ENCODE peak calls at places on chromosomes 11 and 22, in eight cellular contexts. One of them, this sample, is unnamed.

GRCh38 chr11:120354068-120354467 is 17.9 kb downstream of the ARHGEF12 start:
- DNase-seq in KG1: no peak
- DNase-seq in CD4-positive, CD25-positive, alpha-beta regulatory T cell: no peak
- DNase-seq in NCI-H1436: no peak
- DNase-seq in HCT116: no peak
- DNase-seq in stimulated activated CD4-positive, alpha-beta T cell treated with anti-CD3 and anti-CD28 coated beads, Interleukin-4, amount 100 ng/mL, for 1 hour: no peak
- DNase-seq in neural progenitor cell: no peak
- DNase-seq in stimulated activated naive CD4-positive, alpha-beta T cell treated with Interleukin-2 at 50 U/mL for 16 hours: no peak
- DNase-seq in this sample: no peak

GRCh38 chr11:975824-976223 is 50.2 kb downstream of the AP2A2 start:
- DNase-seq in CD4-positive, CD25-positive, alpha-beta regulatory T cell: peak
- DNase-seq in neural progenitor cell: peak
- DNase-seq in HCT116: no peak
- DNase-seq in stimulated activated CD4-positive, alpha-beta T cell treated with anti-CD3 and anti-CD28 coated beads, Interleukin-4, amount 100 ng/mL, for 1 hour: no peak
- DNase-seq in stimulated activated naive CD4-positive, alpha-beta T cell treated with Interleukin-2 at 50 U/mL for 16 hours: no peak
- DNase-seq in KG1: no peak
- DNase-seq in NCI-H1436: no peak
- DNase-seq in this sample: no peak

GRCh38 chr11:65487467-65488272 is 11.2 kb upstream of the MALAT1 start:
- DNase-seq in stimulated activated naive CD4-positive, alpha-beta T cell treated with Interleukin-2 at 50 U/mL for 16 hours: no peak
- DNase-seq in stimulated activated CD4-positive, alpha-beta T cell treated with anti-CD3 and anti-CD28 coated beads, Interleukin-4, amount 100 ng/mL, for 1 hour: no peak
- DNase-seq in CD4-positive, CD25-positive, alpha-beta regulatory T cell: no peak
- DNase-seq in neural progenitor cell: peak
- DNase-seq in HCT116: peak
- DNase-seq in KG1: no peak
- DNase-seq in NCI-H1436: peak
- DNase-seq in this sample: peak

GRCh38 chr11:131504199-131504949 is 134.0 kb downstream of the NTM start:
- DNase-seq in stimulated activated naive CD4-positive, alpha-beta T cell treated with Interleukin-2 at 50 U/mL for 16 hours: no peak
- DNase-seq in stimulated activated CD4-positive, alpha-beta T cell treated with anti-CD3 and anti-CD28 coated beads, Interleukin-4, amount 100 ng/mL, for 1 hour: no peak
- DNase-seq in CD4-positive, CD25-positive, alpha-beta regulatory T cell: no peak
- DNase-seq in HCT116: no peak
- DNase-seq in KG1: no peak
- DNase-seq in neural progenitor cell: peak
- DNase-seq in NCI-H1436: no peak
- DNase-seq in this sample: no peak

GRCh38 chr22:38755911-38756532 is at the start of gene SUN2:
- DNase-seq in neural progenitor cell: peak
- DNase-seq in stimulated activated CD4-positive, alpha-beta T cell treated with anti-CD3 and anti-CD28 coated beads, Interleukin-4, amount 100 ng/mL, for 1 hour: peak
- DNase-seq in stimulated activated naive CD4-positive, alpha-beta T cell treated with Interleukin-2 at 50 U/mL for 16 hours: peak
- DNase-seq in CD4-positive, CD25-positive, alpha-beta regulatory T cell: peak
- DNase-seq in HCT116: no peak
- DNase-seq in NCI-H1436: peak
- DNase-seq in KG1: peak
- DNase-seq in this sample: peak

GRCh38 chr22:20591660-20592310 is 84.4 kb downstream of the MED15 start:
- DNase-seq in stimulated activated CD4-positive, alpha-beta T cell treated with anti-CD3 and anti-CD28 coated beads, Interleukin-4, amount 100 ng/mL, for 1 hour: no peak
- DNase-seq in KG1: no peak
- DNase-seq in NCI-H1436: peak
- DNase-seq in stimulated activated naive CD4-positive, alpha-beta T cell treated with Interleukin-2 at 50 U/mL for 16 hours: no peak
- DNase-seq in CD4-positive, CD25-positive, alpha-beta regulatory T cell: no peak
- DNase-seq in neural progenitor cell: peak
- DNase-seq in HCT116: peak
- DNase-seq in this sample: no peak

GRCh38 chr11:60786811-60787567 is 1.9 kb downstream of the MS4A10 start:
- DNase-seq in NCI-H1436: no peak
- DNase-seq in neural progenitor cell: no peak
- DNase-seq in CD4-positive, CD25-positive, alpha-beta regulatory T cell: no peak
- DNase-seq in HCT116: no peak
- DNase-seq in stimulated activated naive CD4-positive, alpha-beta T cell treated with Interleukin-2 at 50 U/mL for 16 hours: no peak
- DNase-seq in KG1: no peak
- DNase-seq in stimulated activated CD4-positive, alpha-beta T cell treated with anti-CD3 and anti-CD28 coated beads, Interleukin-4, amount 100 ng/mL, for 1 hour: no peak
- DNase-seq in this sample: no peak

GRCh38 chr11:57439786-57440185 is 12.9 kb upstream of the SLC43A3 start:
- DNase-seq in HCT116: no peak
- DNase-seq in stimulated activated CD4-positive, alpha-beta T cell treated with anti-CD3 and anti-CD28 coated beads, Interleukin-4, amount 100 ng/mL, for 1 hour: no peak
- DNase-seq in KG1: no peak
- DNase-seq in NCI-H1436: no peak
- DNase-seq in stimulated activated naive CD4-positive, alpha-beta T cell treated with Interleukin-2 at 50 U/mL for 16 hours: no peak
- DNase-seq in CD4-positive, CD25-positive, alpha-beta regulatory T cell: no peak
- DNase-seq in neural progenitor cell: no peak
- DNase-seq in this sample: no peak

GRCh38 chr11:5684627-5685362 is at the start of gene TRIM5:
- DNase-seq in stimulated activated naive CD4-positive, alpha-beta T cell treated with Interleukin-2 at 50 U/mL for 16 hours: peak
- DNase-seq in HCT116: peak
- DNase-seq in neural progenitor cell: peak
- DNase-seq in stimulated activated CD4-positive, alpha-beta T cell treated with anti-CD3 and anti-CD28 coated beads, Interleukin-4, amount 100 ng/mL, for 1 hour: peak
- DNase-seq in CD4-positive, CD25-positive, alpha-beta regulatory T cell: peak
- DNase-seq in KG1: peak
- DNase-seq in NCI-H1436: no peak
- DNase-seq in this sample: peak

GRCh38 chr11:22459053-22459452 is 120.9 kb downstream of the SLC17A6 start:
- DNase-seq in neural progenitor cell: no peak
- DNase-seq in stimulated activated naive CD4-positive, alpha-beta T cell treated with Interleukin-2 at 50 U/mL for 16 hours: no peak
- DNase-seq in KG1: no peak
- DNase-seq in CD4-positive, CD25-positive, alpha-beta regulatory T cell: no peak
- DNase-seq in NCI-H1436: no peak
- DNase-seq in stimulated activated CD4-positive, alpha-beta T cell treated with anti-CD3 and anti-CD28 coated beads, Interleukin-4, amount 100 ng/mL, for 1 hour: no peak
- DNase-seq in HCT116: no peak
- DNase-seq in this sample: no peak

GRCh38 chr22:26648761-26649363 is 8.5 kb upstream of the MIAT start:
- DNase-seq in NCI-H1436: no peak
- DNase-seq in HCT116: no peak
- DNase-seq in KG1: peak
- DNase-seq in CD4-positive, CD25-positive, alpha-beta regulatory T cell: no peak
- DNase-seq in stimulated activated CD4-positive, alpha-beta T cell treated with anti-CD3 and anti-CD28 coated beads, Interleukin-4, amount 100 ng/mL, for 1 hour: no peak
- DNase-seq in neural progenitor cell: no peak
- DNase-seq in stimulated activated naive CD4-positive, alpha-beta T cell treated with Interleukin-2 at 50 U/mL for 16 hours: no peak
- DNase-seq in this sample: no peak

GRCh38 chr11:122478986-122479385 is 176.5 kb upstream of the UBASH3B start:
- DNase-seq in neural progenitor cell: no peak
- DNase-seq in stimulated activated CD4-positive, alpha-beta T cell treated with anti-CD3 and anti-CD28 coated beads, Interleukin-4, amount 100 ng/mL, for 1 hour: no peak
- DNase-seq in NCI-H1436: no peak
- DNase-seq in HCT116: no peak
- DNase-seq in stimulated activated naive CD4-positive, alpha-beta T cell treated with Interleukin-2 at 50 U/mL for 16 hours: no peak
- DNase-seq in CD4-positive, CD25-positive, alpha-beta regulatory T cell: no peak
- DNase-seq in KG1: no peak
- DNase-seq in this sample: no peak

GRCh38 chr11:134356656-134357544 is 25.1 kb downstream of the GLB1L2 start:
- DNase-seq in NCI-H1436: no peak
- DNase-seq in neural progenitor cell: no peak
- DNase-seq in KG1: no peak
- DNase-seq in CD4-positive, CD25-positive, alpha-beta regulatory T cell: no peak
- DNase-seq in HCT116: no peak
- DNase-seq in stimulated activated naive CD4-positive, alpha-beta T cell treated with Interleukin-2 at 50 U/mL for 16 hours: no peak
- DNase-seq in stimulated activated CD4-positive, alpha-beta T cell treated with anti-CD3 and anti-CD28 coated beads, Interleukin-4, amount 100 ng/mL, for 1 hour: no peak
- DNase-seq in this sample: no peak

GRCh38 chr22:23256986-23257888 is 76.9 kb downstream of the BCR start:
- DNase-seq in NCI-H1436: no peak
- DNase-seq in KG1: no peak
- DNase-seq in neural progenitor cell: no peak
- DNase-seq in CD4-positive, CD25-positive, alpha-beta regulatory T cell: no peak
- DNase-seq in stimulated activated naive CD4-positive, alpha-beta T cell treated with Interleukin-2 at 50 U/mL for 16 hours: no peak
- DNase-seq in stimulated activated CD4-positive, alpha-beta T cell treated with anti-CD3 and anti-CD28 coated beads, Interleukin-4, amount 100 ng/mL, for 1 hour: no peak
- DNase-seq in HCT116: no peak
- DNase-seq in this sample: no peak

GRCh38 chr11:34904421-34904950 is 11.7 kb downstream of the APIP start:
- DNase-seq in HCT116: no peak
- DNase-seq in neural progenitor cell: no peak
- DNase-seq in stimulated activated naive CD4-positive, alpha-beta T cell treated with Interleukin-2 at 50 U/mL for 16 hours: no peak
- DNase-seq in KG1: no peak
- DNase-seq in CD4-positive, CD25-positive, alpha-beta regulatory T cell: no peak
- DNase-seq in stimulated activated CD4-positive, alpha-beta T cell treated with anti-CD3 and anti-CD28 coated beads, Interleukin-4, amount 100 ng/mL, for 1 hour: no peak
- DNase-seq in NCI-H1436: no peak
- DNase-seq in this sample: no peak

GRCh38 chr11:111269146-111269868 is 23.8 kb downstream of the POU2AF2 start:
- DNase-seq in KG1: no peak
- DNase-seq in CD4-positive, CD25-positive, alpha-beta regulatory T cell: no peak
- DNase-seq in neural progenitor cell: peak
- DNase-seq in stimulated activated CD4-positive, alpha-beta T cell treated with anti-CD3 and anti-CD28 coated beads, Interleukin-4, amount 100 ng/mL, for 1 hour: no peak
- DNase-seq in stimulated activated naive CD4-positive, alpha-beta T cell treated with Interleukin-2 at 50 U/mL for 16 hours: no peak
- DNase-seq in NCI-H1436: no peak
- DNase-seq in HCT116: no peak
- DNase-seq in this sample: no peak

GRCh38 chr22:45975266-45976161 is 1.4 kb downstream of the WNT7B start:
- DNase-seq in CD4-positive, CD25-positive, alpha-beta regulatory T cell: no peak
- DNase-seq in neural progenitor cell: peak
- DNase-seq in stimulated activated CD4-positive, alpha-beta T cell treated with anti-CD3 and anti-CD28 coated beads, Interleukin-4, amount 100 ng/mL, for 1 hour: no peak
- DNase-seq in HCT116: no peak
- DNase-seq in stimulated activated naive CD4-positive, alpha-beta T cell treated with Interleukin-2 at 50 U/mL for 16 hours: no peak
- DNase-seq in KG1: no peak
- DNase-seq in NCI-H1436: no peak
- DNase-seq in this sample: no peak

GRCh38 chr11:118917488-118918127 is 8.1 kb downstream of the BCL9L start:
- DNase-seq in stimulated activated naive CD4-positive, alpha-beta T cell treated with Interleukin-2 at 50 U/mL for 16 hours: peak
- DNase-seq in CD4-positive, CD25-positive, alpha-beta regulatory T cell: peak
- DNase-seq in neural progenitor cell: no peak
- DNase-seq in HCT116: no peak
- DNase-seq in stimulated activated CD4-positive, alpha-beta T cell treated with anti-CD3 and anti-CD28 coated beads, Interleukin-4, amount 100 ng/mL, for 1 hour: peak
- DNase-seq in KG1: no peak
- DNase-seq in NCI-H1436: peak
- DNase-seq in this sample: no peak

GRCh38 chr11:76810151-76810853 is 27.1 kb downstream of the TSKU start:
- DNase-seq in neural progenitor cell: no peak
- DNase-seq in stimulated activated naive CD4-positive, alpha-beta T cell treated with Interleukin-2 at 50 U/mL for 16 hours: no peak
- DNase-seq in CD4-positive, CD25-positive, alpha-beta regulatory T cell: peak
- DNase-seq in NCI-H1436: no peak
- DNase-seq in stimulated activated CD4-positive, alpha-beta T cell treated with anti-CD3 and anti-CD28 coated beads, Interleukin-4, amount 100 ng/mL, for 1 hour: peak
- DNase-seq in HCT116: peak
- DNase-seq in KG1: peak
- DNase-seq in this sample: peak

GRCh38 chr11:87722756-87723599 is 452.3 kb downstream of the RAB38 start:
- DNase-seq in stimulated activated CD4-positive, alpha-beta T cell treated with anti-CD3 and anti-CD28 coated beads, Interleukin-4, amount 100 ng/mL, for 1 hour: no peak
- DNase-seq in CD4-positive, CD25-positive, alpha-beta regulatory T cell: peak
- DNase-seq in NCI-H1436: peak
- DNase-seq in KG1: no peak
- DNase-seq in stimulated activated naive CD4-positive, alpha-beta T cell treated with Interleukin-2 at 50 U/mL for 16 hours: no peak
- DNase-seq in HCT116: no peak
- DNase-seq in neural progenitor cell: peak
- DNase-seq in this sample: peak

GRCh38 chr22:24141586-24141985 is 39.7 kb upstream of the SUSD2 start:
- DNase-seq in stimulated activated naive CD4-positive, alpha-beta T cell treated with Interleukin-2 at 50 U/mL for 16 hours: no peak
- DNase-seq in HCT116: no peak
- DNase-seq in CD4-positive, CD25-positive, alpha-beta regulatory T cell: peak
- DNase-seq in NCI-H1436: no peak
- DNase-seq in KG1: no peak
- DNase-seq in stimulated activated CD4-positive, alpha-beta T cell treated with anti-CD3 and anti-CD28 coated beads, Interleukin-4, amount 100 ng/mL, for 1 hour: peak
- DNase-seq in neural progenitor cell: no peak
- DNase-seq in this sample: peak

GRCh38 chr11:119741369-119742262 is 12.6 kb upstream of the NECTIN1 start:
- DNase-seq in stimulated activated naive CD4-positive, alpha-beta T cell treated with Interleukin-2 at 50 U/mL for 16 hours: peak
- DNase-seq in neural progenitor cell: peak
- DNase-seq in CD4-positive, CD25-positive, alpha-beta regulatory T cell: peak
- DNase-seq in stimulated activated CD4-positive, alpha-beta T cell treated with anti-CD3 and anti-CD28 coated beads, Interleukin-4, amount 100 ng/mL, for 1 hour: peak
- DNase-seq in NCI-H1436: no peak
- DNase-seq in KG1: peak
- DNase-seq in HCT116: no peak
- DNase-seq in this sample: peak

GRCh38 chr11:61174275-61174674 is 13.0 kb upstream of the VPS37C start:
- DNase-seq in HCT116: no peak
- DNase-seq in stimulated activated CD4-positive, alpha-beta T cell treated with anti-CD3 and anti-CD28 coated beads, Interleukin-4, amount 100 ng/mL, for 1 hour: no peak
- DNase-seq in CD4-positive, CD25-positive, alpha-beta regulatory T cell: no peak
- DNase-seq in stimulated activated naive CD4-positive, alpha-beta T cell treated with Interleukin-2 at 50 U/mL for 16 hours: no peak
- DNase-seq in NCI-H1436: no peak
- DNase-seq in KG1: no peak
- DNase-seq in neural progenitor cell: no peak
- DNase-seq in this sample: no peak

GRCh38 chr11:6608011-6608410 is 4.0 kb downstream of the TAF10 start:
- DNase-seq in HCT116: no peak
- DNase-seq in stimulated activated CD4-positive, alpha-beta T cell treated with anti-CD3 and anti-CD28 coated beads, Interleukin-4, amount 100 ng/mL, for 1 hour: no peak
- DNase-seq in CD4-positive, CD25-positive, alpha-beta regulatory T cell: no peak
- DNase-seq in NCI-H1436: no peak
- DNase-seq in neural progenitor cell: no peak
- DNase-seq in stimulated activated naive CD4-positive, alpha-beta T cell treated with Interleukin-2 at 50 U/mL for 16 hours: no peak
- DNase-seq in KG1: no peak
- DNase-seq in this sample: no peak

GRCh38 chr22:37647928-37648327 is 8.5 kb downstream of the SH3BP1 start:
- DNase-seq in KG1: no peak
- DNase-seq in CD4-positive, CD25-positive, alpha-beta regulatory T cell: no peak
- DNase-seq in HCT116: peak
- DNase-seq in neural progenitor cell: no peak
- DNase-seq in NCI-H1436: no peak
- DNase-seq in stimulated activated CD4-positive, alpha-beta T cell treated with anti-CD3 and anti-CD28 coated beads, Interleukin-4, amount 100 ng/mL, for 1 hour: no peak
- DNase-seq in stimulated activated naive CD4-positive, alpha-beta T cell treated with Interleukin-2 at 50 U/mL for 16 hours: no peak
- DNase-seq in this sample: no peak

GRCh38 chr22:33605686-33606085 is 314.6 kb downstream of the LARGE1 start:
- DNase-seq in HCT116: no peak
- DNase-seq in CD4-positive, CD25-positive, alpha-beta regulatory T cell: no peak
- DNase-seq in neural progenitor cell: peak
- DNase-seq in NCI-H1436: no peak
- DNase-seq in KG1: no peak
- DNase-seq in stimulated activated naive CD4-positive, alpha-beta T cell treated with Interleukin-2 at 50 U/mL for 16 hours: no peak
- DNase-seq in stimulated activated CD4-positive, alpha-beta T cell treated with anti-CD3 and anti-CD28 coated beads, Interleukin-4, amount 100 ng/mL, for 1 hour: no peak
- DNase-seq in this sample: no peak

GRCh38 chr22:26579331-26579886 is 10.5 kb downstream of the TPST2 start:
- DNase-seq in stimulated activated CD4-positive, alpha-beta T cell treated with anti-CD3 and anti-CD28 coated beads, Interleukin-4, amount 100 ng/mL, for 1 hour: peak
- DNase-seq in NCI-H1436: no peak
- DNase-seq in stimulated activated naive CD4-positive, alpha-beta T cell treated with Interleukin-2 at 50 U/mL for 16 hours: peak
- DNase-seq in HCT116: no peak
- DNase-seq in KG1: peak
- DNase-seq in neural progenitor cell: no peak
- DNase-seq in CD4-positive, CD25-positive, alpha-beta regulatory T cell: peak
- DNase-seq in this sample: peak

GRCh38 chr11:60858731-60859464 is 3.1 kb upstream of the PTGDR2 start:
- DNase-seq in CD4-positive, CD25-positive, alpha-beta regulatory T cell: peak
- DNase-seq in stimulated activated naive CD4-positive, alpha-beta T cell treated with Interleukin-2 at 50 U/mL for 16 hours: no peak
- DNase-seq in neural progenitor cell: no peak
- DNase-seq in NCI-H1436: no peak
- DNase-seq in stimulated activated CD4-positive, alpha-beta T cell treated with anti-CD3 and anti-CD28 coated beads, Interleukin-4, amount 100 ng/mL, for 1 hour: no peak
- DNase-seq in HCT116: no peak
- DNase-seq in KG1: no peak
- DNase-seq in this sample: no peak

GRCh38 chr22:48660795-48661740 is 1166.6 kb downstream of the BRD1 start:
- DNase-seq in NCI-H1436: no peak
- DNase-seq in stimulated activated naive CD4-positive, alpha-beta T cell treated with Interleukin-2 at 50 U/mL for 16 hours: no peak
- DNase-seq in KG1: no peak
- DNase-seq in CD4-positive, CD25-positive, alpha-beta regulatory T cell: no peak
- DNase-seq in HCT116: no peak
- DNase-seq in neural progenitor cell: peak
- DNase-seq in stimulated activated CD4-positive, alpha-beta T cell treated with anti-CD3 and anti-CD28 coated beads, Interleukin-4, amount 100 ng/mL, for 1 hour: no peak
- DNase-seq in this sample: no peak

GRCh38 chr11:60363542-60364525 is 14.5 kb upstream of the MS4A7 start:
- DNase-seq in NCI-H1436: peak
- DNase-seq in KG1: peak
- DNase-seq in CD4-positive, CD25-positive, alpha-beta regulatory T cell: peak
- DNase-seq in stimulated activated CD4-positive, alpha-beta T cell treated with anti-CD3 and anti-CD28 coated beads, Interleukin-4, amount 100 ng/mL, for 1 hour: peak
- DNase-seq in neural progenitor cell: peak
- DNase-seq in stimulated activated naive CD4-positive, alpha-beta T cell treated with Interleukin-2 at 50 U/mL for 16 hours: peak
- DNase-seq in HCT116: peak
- DNase-seq in this sample: peak

GRCh38 chr11:65790104-65790901 is 3.4 kb downstream of the OVOL1 start:
- DNase-seq in stimulated activated naive CD4-positive, alpha-beta T cell treated with Interleukin-2 at 50 U/mL for 16 hours: no peak
- DNase-seq in neural progenitor cell: peak
- DNase-seq in NCI-H1436: no peak
- DNase-seq in stimulated activated CD4-positive, alpha-beta T cell treated with anti-CD3 and anti-CD28 coated beads, Interleukin-4, amount 100 ng/mL, for 1 hour: no peak
- DNase-seq in CD4-positive, CD25-positive, alpha-beta regulatory T cell: no peak
- DNase-seq in KG1: no peak
- DNase-seq in HCT116: no peak
- DNase-seq in this sample: no peak

GRCh38 chr11:109586789-109587188 is 164.8 kb downstream of the C11orf87 start:
- DNase-seq in NCI-H1436: no peak
- DNase-seq in stimulated activated naive CD4-positive, alpha-beta T cell treated with Interleukin-2 at 50 U/mL for 16 hours: no peak
- DNase-seq in stimulated activated CD4-positive, alpha-beta T cell treated with anti-CD3 and anti-CD28 coated beads, Interleukin-4, amount 100 ng/mL, for 1 hour: no peak
- DNase-seq in KG1: no peak
- DNase-seq in HCT116: no peak
- DNase-seq in CD4-positive, CD25-positive, alpha-beta regulatory T cell: no peak
- DNase-seq in neural progenitor cell: no peak
- DNase-seq in this sample: no peak

GRCh38 chr11:117768506-117768905 is 28.5 kb downstream of the DSCAML1 start:
- DNase-seq in stimulated activated naive CD4-positive, alpha-beta T cell treated with Interleukin-2 at 50 U/mL for 16 hours: no peak
- DNase-seq in neural progenitor cell: no peak
- DNase-seq in CD4-positive, CD25-positive, alpha-beta regulatory T cell: no peak
- DNase-seq in NCI-H1436: no peak
- DNase-seq in KG1: no peak
- DNase-seq in stimulated activated CD4-positive, alpha-beta T cell treated with anti-CD3 and anti-CD28 coated beads, Interleukin-4, amount 100 ng/mL, for 1 hour: no peak
- DNase-seq in HCT116: no peak
- DNase-seq in this sample: no peak

This sample was measured in GM13977.